ENCODE peak calls at places on chromosomes 13 and 19, in four cellular contexts. V, K, Y and J are unnamed samples.

GRCh38 chr19:21586341-21587116 is 81.1 kb downstream of the ZNF429 start:
- DNase-seq in K (peak; percentile 38), Y (no peak), V (no peak), J (no peak)

GRCh38 chr19:34313188-34313587 is 51.8 kb upstream of the GPI start:
- DNase-seq in V (no peak), Y (no peak), K (no peak), J (no peak)

GRCh38 chr13:79365981-79366380 is 40.1 kb downstream of the RBM26 start:
- DNase-seq in V (no peak), K (no peak), Y (no peak), J (no peak)

GRCh38 chr13:98822238-98822606 is 69.8 kb upstream of the SLC15A1 start:
- DNase-seq in K (no peak), V (no peak), Y (no peak), J (no peak)

GRCh38 chr13:23678768-23679167 is 108.6 kb downstream of the TNFRSF19 start:
- DNase-seq in K (no peak), Y (no peak), V (no peak), J (no peak)

GRCh38 chr19:4976412-4977298 is 7.7 kb downstream of the KDM4B start:
- DNase-seq in K (no peak), Y (no peak), V (no peak), J (peak; percentile 28)

GRCh38 chr13:48892311-48892710 is 83.4 kb upstream of the FNDC3A start:
- DNase-seq in V (no peak), Y (peak; percentile 16), K (no peak), J (no peak)

GRCh38 chr19:48872884-48873475 is 759 bp downstream of the PPP1R15A start:
- DNase-seq in V (no peak), Y (peak; percentile 87), K (peak; percentile 86), J (peak; percentile 82)

GRCh38 chr19:20422216-20422615 is 143.4 kb downstream of the ZNF737 start:
- DNase-seq in V (no peak), K (no peak), Y (no peak), J (no peak)

GRCh38 chr19:861756-862528 is 2.5 kb downstream of the CFD start:
- DNase-seq in V (no peak), K (peak; percentile 66), Y (peak; percentile 87), J (peak; percentile 25)

GRCh38 chr19:45996933-45997332 is 1.7 kb downstream of the CCDC61 start:
- DNase-seq in K (no peak), Y (no peak), V (no peak), J (no peak)

GRCh38 chr13:47168086-47168485 is 271.2 kb upstream of the HTR2A start:
- DNase-seq in K (no peak), Y (no peak), V (no peak), J (no peak)

GRCh38 chr13:110330491-110331001 is 23.5 kb downstream of the COL4A2 start:
- DNase-seq in Y (no peak), K (no peak), V (no peak), J (no peak)

GRCh38 chr19:581399-582111 is 8.1 kb upstream of the HCN2 start:
- DNase-seq in V (no peak), Y (no peak), K (no peak), J (no peak)

GRCh38 chr13:100495455-100495854 is 93.1 kb downstream of the GGACT start:
- DNase-seq in K (no peak), V (no peak), Y (no peak), J (no peak)

GRCh38 chr13:47598340-47598911 is 402.6 kb downstream of the SUCLA2 start:
- DNase-seq in V (no peak), K (no peak), Y (peak; percentile 13), J (no peak)

GRCh38 chr19:1503089-1503924 is 9.5 kb downstream of the ADAMTSL5 start:
- DNase-seq in V (no peak), Y (peak; percentile 84), K (peak; percentile 51), J (peak; percentile 32)

GRCh38 chr13:39957868-39958676 is 302.6 kb downstream of the COG6 start:
- DNase-seq in K (no peak), Y (no peak), V (no peak), J (no peak)

GRCh38 chr13:98313938-98314292 is 136.8 kb upstream of the RNF113B start:
- DNase-seq in V (no peak), Y (no peak), K (no peak), J (no peak)

GRCh38 chr13:114134111-114134943 is 1.9 kb upstream of the RASA3 start:
- DNase-seq in K (peak; percentile 55), V (no peak), Y (no peak), J (peak; percentile 65)

GRCh38 chr19:49639401-49640112 is 386 bp downstream of the RRAS start:
- DNase-seq in V (no peak), Y (no peak), K (no peak), J (no peak)

GRCh38 chr19:29745253-29745652 is 30.2 kb upstream of the C19orf12 start:
- DNase-seq in K (no peak), V (no peak), Y (no peak), J (no peak)

GRCh38 chr13:38141792-38142191 is 207.9 kb upstream of the UFM1 start:
- DNase-seq in V (no peak), Y (no peak), K (no peak), J (no peak)

GRCh38 chr13:73519720-73520119 is 460.9 kb downstream of the KLF5 start:
- DNase-seq in V (no peak), Y (no peak), K (no peak), J (no peak)

GRCh38 chr13:97492257-97492656 is 58.3 kb downstream of the RAP2A start:
- DNase-seq in V (no peak), Y (no peak), K (no peak), J (no peak)

GRCh38 chr13:91347212-91347995 is at the start of gene MIR17HG:
- DNase-seq in V (peak; percentile 72), K (peak; percentile 82), Y (peak; percentile 89), J (peak; percentile 86)

GRCh38 chr19:45250832-45251451 is at the start of gene MARK4:
- DNase-seq in K (peak; percentile 60), Y (peak; percentile 98), V (peak; percentile 22), J (peak; percentile 40)

GRCh38 chr19:27774337-27774736 is 1438.6 kb downstream of the UQCRFS1 start:
- DNase-seq in K (no peak), Y (no peak), V (no peak), J (no peak)

GRCh38 chr19:58330458-58330857 is 3.7 kb downstream of the ZSCAN22 start:
- DNase-seq in V (no peak), K (no peak), Y (no peak), J (no peak)

GRCh38 chr19:1027953-1028902 is 1.8 kb downstream of the CNN2 start:
- DNase-seq in V (no peak), Y (peak; percentile 73), K (peak; percentile 78), J (peak; percentile 46)

GRCh38 chr19:47998800-47999199 is 4.4 kb downstream of the ELSPBP1 start:
- DNase-seq in Y (no peak), V (no peak), K (no peak), J (no peak)

GRCh38 chr19:51777570-51778460 is 16.8 kb downstream of the FPR2 start:
- DNase-seq in Y (peak; percentile 64), V (no peak), K (peak; percentile 20), J (peak; percentile 26)

GRCh38 chr13:28337196-28338045 is 157.5 kb downstream of the FLT1 start:
- DNase-seq in V (no peak), Y (no peak), K (no peak), J (no peak)

GRCh38 chr19:40193587-40193849 is 2.3 kb downstream of the MAP3K10 start:
- DNase-seq in V (no peak), K (no peak), Y (no peak), J (no peak)

GRCh38 chr13:55000844-55001243 is 1972.2 kb downstream of the OLFM4 start:
- DNase-seq in V (no peak), K (no peak), Y (no peak), J (no peak)

GRCh38 chr13:83780201-83780600 is 102.1 kb downstream of the SLITRK1 start:
- DNase-seq in K (no peak), V (no peak), Y (no peak), J (no peak)

GRCh38 chr13:107271226-107271625 is 703.3 kb upstream of the ARGLU1 start:
- DNase-seq in Y (no peak), V (no peak), K (no peak), J (no peak)

GRCh38 chr19:23392706-23393105 is 2.6 kb downstream of the ZNF91 start:
- DNase-seq in K (no peak), V (no peak), Y (no peak), J (no peak)

GRCh38 chr19:12052057-12052570 is 647 bp downstream of the ZNF878 start:
- DNase-seq in V (no peak), K (no peak), Y (peak; percentile 43), J (no peak)